ENCODE peak calls at places on chromosomes 13 and 19, in nine cellular contexts. S is Karpas-422; U is PC-3; I is GF-D8; J is kidney tubule cell; R is psoas muscle; L is activated CD8-positive, alpha-beta memory T cell treated with anti-CD3 and anti-CD28 coated beads for 48 hours; F is esophagus squamous epithelium; C is SK-N-SH. Q is an unnamed sample.

GRCh38 chr19:6662692-6663091 is 7.3 kb downstream of the TNFSF14 start:
- DNase-seq in S (no peak), U (no peak), I (no peak), J (no peak), R (no peak), L (no peak), F (no peak), C (no peak), Q (no peak)

GRCh38 chr19:35851213-35852028 is 883 bp downstream of the NPHS1 start:
- DNase-seq in S (peak), U (no peak), I (no peak), J (no peak), R (no peak), L (no peak), F (no peak), C (peak), Q (no peak)

GRCh38 chr19:13588953-13589833 is 82.9 kb upstream of the CACNA1A start:
- DNase-seq in S (peak), U (peak), I (no peak), J (peak), R (peak), L (peak), F (no peak), C (peak), Q (peak)

GRCh38 chr19:37817180-37817911 is 38.0 kb upstream of the ZNF573 start:
- DNase-seq in S (no peak), U (no peak), I (no peak), J (peak), R (peak), L (no peak), F (no peak), C (peak), Q (no peak)

GRCh38 chr13:21670883-21671792 is at the start of gene FGF9:
- DNase-seq in S (peak), U (peak), I (peak), J (peak), R (peak), L (no peak), F (no peak), C (peak), Q (peak)

GRCh38 chr13:95341441-95341840 is 40.2 kb upstream of the ABCC4 start:
- DNase-seq in S (no peak), U (no peak), I (no peak), J (no peak), R (no peak), L (no peak), F (no peak), C (no peak), Q (no peak)

GRCh38 chr19:43773725-43774102 is 7.1 kb downstream of the KCNN4 start:
- DNase-seq in S (no peak), U (no peak), I (no peak), J (no peak), R (no peak), L (no peak), F (no peak), C (no peak), Q (no peak)

GRCh38 chr13:59531571-59532091 is 632.1 kb downstream of the DIAPH3 start:
- DNase-seq in S (no peak), U (peak), I (peak), J (peak), R (peak), L (no peak), F (peak), C (no peak), Q (no peak)

GRCh38 chr13:27183561-27184147 is 12.0 kb upstream of the USP12 start:
- DNase-seq in S (no peak), U (peak), I (no peak), J (peak), R (no peak), L (no peak), F (no peak), C (no peak), Q (peak)

GRCh38 chr13:103516009-103516795 is 450.0 kb upstream of the SLC10A2 start:
- DNase-seq in S (no peak), U (no peak), I (no peak), J (no peak), R (no peak), L (no peak), F (no peak), C (no peak), Q (no peak)

GRCh38 chr19:23509686-23510450 is 114.6 kb upstream of the ZNF91 start:
- DNase-seq in S (no peak), U (peak), I (no peak), J (peak), R (no peak), L (no peak), F (no peak), C (no peak), Q (no peak)

GRCh38 chr13:93244141-93244917 is 17.7 kb downstream of the GPC6 start:
- DNase-seq in S (no peak), U (no peak), I (no peak), J (peak), R (no peak), L (no peak), F (no peak), C (no peak), Q (peak)

GRCh38 chr19:58562126-58563033 is 4.0 kb upstream of the UBE2M start:
- DNase-seq in S (peak), U (peak), I (no peak), J (peak), R (peak), L (no peak), F (no peak), C (peak), Q (no peak)

GRCh38 chr19:34336781-34337271 is 28.2 kb upstream of the GPI start:
- DNase-seq in S (peak), U (peak), I (no peak), J (peak), R (no peak), L (no peak), F (no peak), C (peak), Q (peak)

GRCh38 chr13:25768726-25769270 is 283.0 kb downstream of the SHISA2 start:
- DNase-seq in S (no peak), U (no peak), I (no peak), J (no peak), R (no peak), L (no peak), F (no peak), C (no peak), Q (no peak)

GRCh38 chr19:18503337-18503970 is 18.4 kb downstream of the ELL start:
- DNase-seq in S (no peak), U (no peak), I (peak), J (no peak), R (peak), L (no peak), F (no peak), C (no peak), Q (no peak)

Q was measured in HCEC 1CT.